ENCODE peak calls at places on chromosomes 2 and 18, in ten cellular contexts. V, Y, A, S, X, L, R, K, G and I are unnamed samples.

GRCh38 chr18:49646864-49647263 is 85.0 kb downstream of the LIPG start:
- DNase-seq in V (no peak), Y (no peak), A (no peak), S (no peak), X (no peak), L (no peak), R (no peak), K (no peak), G (no peak), I (no peak)

GRCh38 chr2:129769402-129769991 is 210.0 kb upstream of the RAB6C start:
- DNase-seq in V (no peak), Y (no peak), A (no peak), S (no peak), X (no peak), L (no peak), R (no peak), K (no peak), G (no peak), I (no peak)

GRCh38 chr2:203407496-203407895 is 79.3 kb downstream of the ABI2 start:
- DNase-seq in V (no peak), Y (no peak), A (no peak), S (no peak), X (no peak), L (no peak), R (no peak), K (no peak), G (no peak), I (no peak)

GRCh38 chr18:3498705-3499451 is 48.9 kb downstream of the TGIF1 start:
- DNase-seq in V (peak), Y (no peak), A (peak), S (no peak), X (peak), L (peak), R (peak), K (peak), G (peak), I (peak)

GRCh38 chr18:68735498-68736343 is 20.8 kb upstream of the TMX3 start:
- DNase-seq in V (peak), Y (no peak), A (peak), S (no peak), X (peak), L (no peak), R (no peak), K (no peak), G (peak), I (peak)

GRCh38 chr2:70258532-70258875 is 567 bp downstream of the PCYOX1 start:
- DNase-seq in V (no peak), Y (no peak), A (no peak), S (no peak), X (no peak), L (no peak), R (no peak), K (no peak), G (peak), I (no peak)

GRCh38 chr2:24411488-24412146 is 51.3 kb upstream of the ITSN2 start:
- DNase-seq in V (no peak), Y (no peak), A (no peak), S (no peak), X (no peak), L (no peak), R (no peak), K (no peak), G (no peak), I (peak)

GRCh38 chr2:154689158-154689557 is 9.3 kb upstream of the KCNJ3 start:
- DNase-seq in V (no peak), Y (no peak), A (no peak), S (no peak), X (no peak), L (no peak), R (no peak), K (no peak), G (no peak), I (no peak)

GRCh38 chr2:103103678-103104077 is 341.8 kb downstream of the TMEM182 start:
- DNase-seq in V (no peak), Y (no peak), A (no peak), S (no peak), X (no peak), L (no peak), R (no peak), K (no peak), G (no peak), I (no peak)

GRCh38 chr18:76380791-76381405 is 114.1 kb downstream of the ZNF516 start:
- DNase-seq in V (no peak), Y (no peak), A (no peak), S (peak), X (no peak), L (peak), R (no peak), K (no peak), G (peak), I (no peak)

GRCh38 chr18:13387856-13388548 is 169.4 kb downstream of the LDLRAD4 start:
- DNase-seq in V (no peak), Y (no peak), A (no peak), S (peak), X (no peak), L (peak), R (no peak), K (no peak), G (peak), I (no peak)

GRCh38 chr2:105926960-105927678 is 182.4 kb downstream of the NCK2 start:
- DNase-seq in V (no peak), Y (peak), A (no peak), S (no peak), X (no peak), L (peak), R (peak), K (peak), G (no peak), I (no peak)

GRCh38 chr18:2139676-2140075 is 431.6 kb downstream of the METTL4 start:
- DNase-seq in V (no peak), Y (no peak), A (no peak), S (peak), X (no peak), L (no peak), R (no peak), K (no peak), G (peak), I (no peak)

GRCh38 chr18:62788891-62789290 is 73.5 kb downstream of the PHLPP1 start:
- DNase-seq in V (no peak), Y (no peak), A (no peak), S (no peak), X (peak), L (no peak), R (no peak), K (no peak), G (no peak), I (peak)

GRCh38 chr2:101116348-101116747 is 34.8 kb downstream of the TBC1D8 start:
- DNase-seq in V (no peak), Y (no peak), A (no peak), S (no peak), X (no peak), L (no peak), R (no peak), K (no peak), G (no peak), I (no peak)